ENCODE peak calls at places on chromosomes 7 and 10, in ten cellular contexts. I, M, W, Y, U, O, K, P, Q and Z are unnamed samples. For H3K4me1, the result is how much of the 10 kb centered on the place peaks cover.

GRCh38 chr10:114682532-114682931 is 24.5 kb upstream of the ABLIM1 start:
- DNase-seq in Q (no peak), W (no peak), Y (no peak), O (no peak), M (no peak), K (no peak), P (no peak), U (no peak), I (no peak), Z (no peak)

GRCh38 chr10:128026620-128027281 is 99.5 kb downstream of the MKI67 start:
- DNase-seq in O (no peak), W (no peak), Y (no peak), U (no peak), M (no peak), Q (no peak), P (no peak), I (no peak), K (no peak), Z (no peak)

GRCh38 chr7:23277359-23277989 is 21.7 kb upstream of the MALSU1 start:
- DNase-seq in U (no peak), I (no peak), M (no peak), Y (peak), P (no peak), Q (no peak), K (peak), O (no peak), W (peak), Z (peak)

GRCh38 chr10:86360657-86361056 is 5.9 kb downstream of the GRID1 start:
- DNase-seq in O (no peak), Y (no peak), M (no peak), P (no peak), I (no peak), U (no peak), K (no peak), Q (no peak), W (no peak), Z (peak)

GRCh38 chr10:132449051-132449825 is 52.2 kb downstream of the PWWP2B start:
- DNase-seq in Y (peak), Q (no peak), P (no peak), M (peak), I (no peak), U (peak), W (no peak), K (peak), O (no peak), Z (peak)

GRCh38 chr7:80740778-80741545 is 102.5 kb downstream of the CD36 start:
- DNase-seq in K (no peak), M (no peak), W (no peak), Q (no peak), U (no peak), O (no peak), I (no peak), Y (no peak), P (no peak), Z (no peak)

GRCh38 chr10:114265392-114266053 is 26.5 kb downstream of the VWA2 start:
- DNase-seq in I (no peak), W (peak), P (no peak), Y (no peak), Q (no peak), K (no peak), U (no peak), O (no peak), M (peak), Z (peak)

GRCh38 chr7:117995850-117996650 is 122.8 kb upstream of the CTTNBP2 start:
- DNase-seq in U (no peak), K (no peak), M (no peak), W (no peak), Y (no peak), I (no peak), Q (no peak), P (no peak), O (no peak), Z (no peak)

GRCh38 chr7:79329464-79329863 is 124.0 kb downstream of the MAGI2 start:
- DNase-seq in Q (no peak), U (no peak), Y (no peak), K (no peak), I (no peak), M (no peak), W (no peak), P (no peak), O (no peak), Z (no peak)

GRCh38 chr7:159064121-159064815 is 80.4 kb downstream of the VIPR2 start:
- DNase-seq in Q (no peak), I (no peak), P (no peak), U (no peak), K (no peak), M (no peak), Y (no peak), W (no peak), O (no peak), Z (no peak)

GRCh38 chr10:45373783-45374450 is at the start of gene ALOX5:
- DNase-seq in W (peak), Y (peak), P (no peak), U (peak), Q (peak), M (peak), O (no peak), K (peak), I (no peak), Z (peak)

GRCh38 chr7:53151496-53151895 is 116.1 kb downstream of the POM121L12 start:
- DNase-seq in P (no peak), I (no peak), M (no peak), U (no peak), Q (no peak), W (no peak), Y (no peak), K (no peak), O (no peak), Z (no peak)

GRCh38 chr10:110634527-110635209 is 9.5 kb upstream of the RBM20 start:
- DNase-seq in Y (no peak), P (no peak), K (peak), Q (no peak), M (peak), W (no peak), I (no peak), O (no peak), U (no peak), Z (no peak)

GRCh38 chr10:51311232-51311631 is 236.9 kb downstream of the PRKG1 start:
- DNase-seq in Y (no peak), U (no peak), P (no peak), I (no peak), W (no peak), K (no peak), M (no peak), O (no peak), Q (no peak), Z (no peak)

GRCh38 chr10:34109952-34110702 is 705.0 kb downstream of the PARD3 start:
- DNase-seq in O (no peak), U (no peak), Y (no peak), K (no peak), P (no peak), W (no peak), I (no peak), Q (no peak), M (no peak), Z (no peak)

GRCh38 chr7:25358831-25359350 is 130.6 kb upstream of the NPVF start:
- DNase-seq in Q (no peak), I (no peak), P (no peak), K (no peak), W (no peak), U (no peak), M (no peak), O (no peak), Y (no peak), Z (no peak)

DNA sequence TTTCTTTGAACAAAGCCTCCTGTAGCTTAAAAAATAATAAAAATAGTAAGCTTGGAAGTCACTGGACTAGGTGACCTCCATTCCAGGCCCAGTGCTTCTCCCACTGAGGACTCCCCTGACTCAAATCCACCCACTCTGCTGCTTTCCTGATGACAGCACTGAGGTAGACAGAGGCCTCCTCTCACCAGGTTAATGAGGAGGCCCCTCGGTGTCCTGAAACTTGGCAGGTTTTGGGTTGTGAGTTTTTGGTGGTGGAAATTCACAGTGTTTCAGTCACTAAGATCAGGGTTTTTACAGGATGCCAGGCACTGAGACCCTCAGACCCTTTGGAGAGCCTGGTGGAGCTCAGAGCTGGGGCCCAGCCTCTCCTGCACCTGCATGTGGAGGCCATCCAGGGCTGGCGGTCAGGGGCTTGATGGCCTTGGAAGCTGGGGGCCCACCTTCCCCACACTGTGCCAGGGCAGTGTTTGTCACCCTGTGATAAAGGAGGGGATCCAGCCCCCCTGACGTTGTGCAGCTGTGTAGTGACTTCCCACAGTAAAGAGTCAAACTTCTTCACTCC is 19.1 kb downstream of the TSPAN14 start:
- DNase-seq in Y (no peak), O (no peak), U (no peak), W (no peak), Q (no peak), I (no peak), P (no peak), M (no peak), K (no peak), Z (no peak)
- H3K4me1 ChIP-seq in Y (under half), O (half or more), U (half or more), W (half or more), Q (half or more), I (half or more), P (under half), M (under half), K (under half), Z (under half)

DNA sequence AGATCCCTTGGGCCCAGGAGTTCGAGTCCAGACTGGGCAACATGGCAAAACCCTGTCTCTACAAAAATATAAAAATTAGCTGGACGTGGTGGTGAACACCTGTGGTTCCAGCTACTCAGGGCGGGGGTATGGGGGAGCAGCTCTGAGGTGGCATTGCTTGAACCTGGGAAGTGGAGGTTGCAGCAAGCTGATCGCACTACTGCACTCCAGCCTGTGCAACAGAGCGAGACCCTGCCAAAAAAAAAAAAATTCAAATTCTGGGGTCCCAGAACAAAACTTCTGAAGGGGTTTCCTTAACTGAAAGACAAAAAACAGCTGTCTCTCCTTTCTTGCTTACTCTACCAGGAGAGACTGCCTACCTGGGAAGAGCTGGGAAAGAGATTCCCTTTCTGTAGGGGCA is 27.0 kb downstream of the DNMBP start:
- DNase-seq in M (no peak), I (no peak), K (no peak), O (no peak), U (no peak), Q (no peak), P (no peak), W (no peak), Y (no peak), Z (no peak)
- H3K27ac ChIP-seq in M (peak), I (no peak), K (peak), O (no peak), U (peak), Q (no peak), P (no peak), W (peak), Y (no peak), Z (peak)

GRCh38 chr10:32954080-32954479 is 4.0 kb downstream of the ITGB1 start:
- DNase-seq in U (no peak), W (no peak), P (no peak), Q (no peak), I (no peak), M (no peak), K (no peak), O (no peak), Y (no peak), Z (no peak)
- H3K4me1 ChIP-seq in U (half or more), W (under half), P (under half), Q (under half), I (under half), M (under half), K (under half), O (half or more), Y (under half), Z (half or more)

GRCh38 chr10:102123223-102123622 is 3.1 kb upstream of the LDB1 start:
- DNase-seq in K (no peak), W (no peak), U (no peak), O (no peak), Y (no peak), Q (no peak), I (no peak), M (no peak), P (no peak), Z (no peak)
- H3K27ac ChIP-seq in K (no peak), W (no peak), U (peak), O (no peak), Y (no peak), Q (no peak), I (no peak), M (no peak), P (no peak), Z (no peak)

DNA sequence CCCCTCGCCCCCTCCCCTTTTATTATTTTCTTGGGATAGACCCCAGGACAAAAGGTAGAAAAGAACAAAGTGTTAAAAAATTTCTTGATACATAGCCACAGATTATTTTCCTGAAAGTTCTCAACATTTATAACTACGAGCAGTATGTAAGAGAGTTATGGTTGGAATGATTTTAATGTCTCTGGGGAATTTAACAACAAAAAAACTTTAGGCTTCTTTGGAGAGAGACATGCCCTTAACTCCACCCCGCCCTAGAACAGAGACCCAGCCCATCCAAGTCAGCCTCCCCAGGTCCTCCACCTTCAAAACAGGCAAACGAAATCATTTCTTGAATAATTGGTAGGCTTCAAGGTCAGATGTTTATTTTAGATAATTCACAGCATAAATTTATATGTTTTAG is 97.1 kb downstream of the TCF7L2 start:
- DNase-seq in U (no peak), K (no peak), W (no peak), P (no peak), Y (no peak), M (no peak), I (no peak), Q (no peak), O (no peak), Z (no peak)
- H3K4me1 ChIP-seq in U (half or more), K (under half), W (under half), P (half or more), Y (under half), M (under half), I (under half), Q (under half), O (under half), Z (under half)

GRCh38 chr7:27314111-27314510 is 71.5 kb downstream of the EVX1 start:
- DNase-seq in K (no peak), P (no peak), I (no peak), M (no peak), Q (no peak), Y (no peak), U (no peak), O (no peak), W (no peak), Z (no peak)
- H3K27ac ChIP-seq in K (no peak), P (no peak), I (no peak), M (no peak), Q (no peak), Y (no peak), U (no peak), O (no peak), W (no peak), Z (no peak)

DNA sequence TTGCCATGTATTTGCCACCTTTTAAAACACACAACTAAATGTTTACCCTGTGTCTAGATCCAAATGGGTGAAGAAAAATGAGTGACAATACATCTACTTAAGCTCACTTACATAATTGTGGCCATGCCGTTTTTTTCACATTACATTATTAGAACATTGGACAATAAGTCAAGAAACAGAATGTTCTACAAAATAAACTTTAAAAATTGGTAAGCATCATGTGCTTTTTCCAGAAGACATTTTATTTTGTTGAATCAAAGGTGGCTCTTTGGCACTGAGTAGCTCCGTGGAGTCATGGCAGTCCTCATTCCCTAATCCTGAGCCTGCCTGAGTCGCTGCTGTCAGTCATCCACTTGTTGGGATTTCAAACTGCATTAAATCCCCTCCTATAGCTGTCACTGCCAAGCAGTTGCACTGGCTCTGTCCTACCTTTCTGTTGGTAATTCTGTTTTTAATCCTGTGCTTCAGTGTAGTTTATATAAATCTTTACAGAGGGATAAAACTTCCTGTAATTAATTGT is 32.3 kb downstream of the CAV1 start:
- DNase-seq in W (no peak), O (no peak), Y (no peak), P (no peak), U (no peak), Q (no peak), M (no peak), K (no peak), I (no peak), Z (no peak)
- H3K4me1 ChIP-seq in W (under half), O (under half), Y (under half), P (half or more), U (under half), Q (under half), M (under half), K (under half), I (under half), Z (under half)

GRCh38 chr10:48612241-48612943 is 7.5 kb upstream of the ARHGAP22 start:
- DNase-seq in Y (no peak), W (no peak), P (no peak), M (no peak), O (no peak), K (peak), U (no peak), I (no peak), Q (no peak), Z (no peak)
- H3K27ac ChIP-seq in Y (no peak), W (no peak), P (no peak), M (no peak), O (no peak), K (no peak), U (no peak), I (no peak), Q (no peak), Z (no peak)